ENCODE peak calls at places on chromosomes 2 and 18, in six cellular contexts. M is HCT116, Q is upper lobe of left lung, P is K562, T is GM12878, S is HepG2. W is an unnamed sample.

GRCh38 chr2:223285505-223286265 is 233.7 kb downstream of the KCNE4 start:
- ATAC-seq in M (no peak), Q (no peak), P (no peak), S (peak), T (no peak), W (no peak)

GRCh38 chr18:63697261-63697660 is 5.5 kb upstream of the SERPINB11 start:
- ATAC-seq in S (no peak), T (no peak), Q (no peak), P (no peak), M (no peak), W (no peak)

GRCh38 chr2:143513081-143513480 is 383.9 kb downstream of the ARHGAP15 start:
- ATAC-seq in T (peak), M (peak), S (peak), P (peak), Q (peak), W (peak)

GRCh38 chr2:45218931-45219339 is 209.7 kb upstream of the SIX2 start:
- ATAC-seq in S (no peak), P (no peak), M (no peak), T (no peak), Q (peak), W (no peak)

GRCh38 chr2:19504400-19505198 is 146.2 kb upstream of the OSR1 start:
- ATAC-seq in P (no peak), S (peak), M (no peak), Q (no peak), T (no peak), W (no peak)

GRCh38 chr2:2919026-2919425 is 458.6 kb downstream of the EIPR1 start:
- ATAC-seq in P (no peak), M (no peak), S (no peak), Q (no peak), T (no peak), W (no peak)

GRCh38 chr2:61993422-61994024 is 88.0 kb downstream of the COMMD1 start:
- ATAC-seq in S (peak), M (peak), P (peak), T (peak), Q (no peak), W (no peak)

GRCh38 chr2:236240228-236240990 is 23.8 kb downstream of the ASB18 start:
- ATAC-seq in P (no peak), T (no peak), S (no peak), Q (no peak), M (no peak), W (no peak)

GRCh38 chr2:232506713-232507112 is 13.5 kb upstream of the PRSS56 start:
- ATAC-seq in T (no peak), M (no peak), Q (no peak), P (peak), S (peak), W (no peak)

GRCh38 chr2:217121565-217121964 is 261.7 kb upstream of the TNP1 start:
- ATAC-seq in M (no peak), T (no peak), P (no peak), Q (no peak), S (no peak), W (no peak)

GRCh38 chr2:111897630-111897923 is 830 bp upstream of the MERTK start:
- ATAC-seq in T (peak), Q (no peak), P (no peak), M (no peak), S (peak), W (no peak)

GRCh38 chr2:138184428-138184827 is 220.2 kb downstream of the HNMT start:
- ATAC-seq in Q (no peak), M (no peak), P (no peak), T (no peak), S (peak), W (no peak)

GRCh38 chr2:96359866-96360265 is 24.3 kb downstream of the NCAPH start:
- ATAC-seq in S (no peak), P (no peak), T (no peak), M (no peak), Q (no peak), W (no peak)

GRCh38 chr2:200444530-200444929 is 65.3 kb downstream of the KCTD18 start:
- ATAC-seq in T (no peak), Q (no peak), S (no peak), P (no peak), M (no peak), W (no peak)

GRCh38 chr2:130829020-130829419 is 7.7 kb upstream of the ARHGEF4 start:
- ATAC-seq in Q (no peak), M (peak), P (no peak), T (no peak), S (no peak), W (no peak)

GRCh38 chr2:10847008-10847407 is 34.4 kb upstream of the PDIA6 start:
- ATAC-seq in M (no peak), T (no peak), P (no peak), Q (no peak), S (peak), W (no peak)

GRCh38 chr2:5590836-5591235 is 101.3 kb upstream of the SOX11 start:
- ATAC-seq in P (no peak), S (no peak), Q (no peak), M (no peak), T (no peak), W (no peak)

GRCh38 chr2:7203056-7203467 is 285.9 kb downstream of the RNF144A start:
- ATAC-seq in Q (no peak), M (peak), P (peak), T (peak), S (peak), W (no peak)

GRCh38 chr18:63111549-63112402 is 207.8 kb downstream of the BCL2 start:
- ATAC-seq in P (no peak), M (no peak), S (no peak), Q (no peak), T (peak), W (no peak)

GRCh38 chr18:43587538-43588153 is 310.4 kb upstream of the SYT4 start:
- ATAC-seq in S (peak), Q (no peak), M (no peak), P (no peak), T (peak), W (no peak)

GRCh38 chr2:46915281-46915810 is at the start of gene MCFD2:
- ATAC-seq in M (peak), T (peak), Q (peak), S (peak), P (peak), W (peak)

GRCh38 chr18:12060182-12060870 is 33.3 kb upstream of the ANKRD62 start:
- ATAC-seq in P (peak), Q (no peak), T (no peak), S (peak), M (peak), W (no peak)

GRCh38 chr18:54843302-54843701 is 15.0 kb downstream of the RAB27B start:
- ATAC-seq in Q (no peak), M (no peak), S (no peak), T (no peak), P (no peak), W (no peak)

GRCh38 chr2:152440460-152440859 is 105.5 kb downstream of the FMNL2 start:
- ATAC-seq in S (no peak), M (no peak), Q (no peak), T (no peak), P (no peak), W (no peak)

GRCh38 chr18:79409313-79409712 is 13.6 kb downstream of the NFATC1 start:
- ATAC-seq in S (no peak), T (no peak), P (no peak), M (no peak), Q (no peak), W (no peak)

GRCh38 chr2:172079838-172080640 is 5.3 kb upstream of the DLX1 start:
- ATAC-seq in M (no peak), S (no peak), P (no peak), T (no peak), Q (no peak), W (no peak)

GRCh38 chr18:77234504-77235365 is 14.9 kb upstream of the GALR1 start:
- ATAC-seq in P (no peak), M (no peak), T (no peak), S (no peak), Q (no peak), W (no peak)

GRCh38 chr2:177059313-177059712 is 153.3 kb upstream of the HNRNPA3 start:
- ATAC-seq in T (no peak), S (no peak), Q (no peak), M (no peak), P (no peak), W (no peak)

GRCh38 chr2:98356729-98357128 is 10.5 kb downstream of the CNGA3 start:
- ATAC-seq in Q (peak), P (no peak), S (no peak), T (no peak), M (no peak), W (no peak)

GRCh38 chr2:8671176-8671575 is 10.7 kb upstream of the ID2 start:
- ATAC-seq in Q (no peak), M (no peak), P (no peak), T (no peak), S (no peak), W (no peak)

GRCh38 chr2:183057333-183057985 is 19.2 kb upstream of the NCKAP1 start:
- ATAC-seq in P (peak), Q (no peak), T (peak), M (no peak), S (peak), W (no peak)

GRCh38 chr2:7673101-7673500 is 755.9 kb downstream of the RNF144A start:
- ATAC-seq in M (no peak), S (no peak), Q (no peak), T (no peak), P (no peak), W (no peak)

GRCh38 chr2:236250286-236250685 is 13.9 kb downstream of the ASB18 start:
- ATAC-seq in P (no peak), M (no peak), S (no peak), T (no peak), Q (no peak), W (no peak)

GRCh38 chr2:37585982-37586621 is 85.3 kb downstream of the CDC42EP3 start:
- ATAC-seq in M (peak), Q (peak), S (no peak), T (peak), P (peak), W (peak)

GRCh38 chr2:121583555-121583954 is 52.9 kb downstream of the RNU4ATAC start:
- ATAC-seq in S (no peak), P (peak), Q (no peak), M (no peak), T (peak), W (no peak)

GRCh38 chr2:70817284-70817954 is 3.0 kb downstream of the CLEC4F start:
- ATAC-seq in Q (no peak), M (no peak), S (no peak), T (no peak), P (no peak), W (no peak)

GRCh38 chr2:200483729-200484198 is 26.1 kb downstream of the KCTD18 start:
- ATAC-seq in M (peak), P (peak), T (peak), S (peak), Q (peak), W (no peak)

GRCh38 chr2:217398860-217399259 is 539.0 kb upstream of the TNP1 start:
- ATAC-seq in Q (peak), S (no peak), P (no peak), M (no peak), T (no peak), W (no peak)

GRCh38 chr2:8380026-8380425 is 301.8 kb upstream of the ID2 start:
- ATAC-seq in T (peak), S (no peak), Q (no peak), M (no peak), P (no peak), W (peak)

DNA sequence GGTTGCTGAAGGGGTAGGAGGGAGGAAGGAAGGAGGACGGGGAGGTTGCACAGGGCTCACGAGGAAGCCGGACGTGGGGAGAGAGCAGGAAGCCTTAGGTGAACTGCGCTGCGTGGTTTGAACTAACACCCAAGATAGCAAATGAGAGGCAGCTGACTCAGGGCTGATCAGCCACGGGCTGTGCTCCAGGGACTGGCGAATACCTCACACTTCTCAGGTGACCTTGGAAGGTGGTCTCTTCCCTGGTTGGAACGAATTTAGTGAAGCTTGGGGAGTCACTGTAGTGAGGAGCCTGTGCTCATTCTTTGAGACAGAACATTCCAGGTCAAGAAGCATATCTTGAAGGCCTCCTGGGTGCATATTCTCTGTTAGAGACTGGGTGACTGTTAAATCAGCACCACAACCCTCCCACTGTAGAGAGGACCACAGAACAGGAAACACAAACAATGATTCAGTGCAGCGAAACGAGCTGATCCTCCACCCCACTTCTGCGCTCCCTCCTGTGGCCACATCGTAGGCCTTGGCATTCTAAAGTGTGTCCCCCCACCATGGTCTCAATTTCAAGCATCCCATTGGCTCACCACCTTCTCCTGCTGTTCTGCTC is 33.8 kb downstream of the TOGARAM2 start:
- ATAC-seq in S (peak), M (no peak), P (peak), T (peak), Q (no peak), W (no peak)
- TF ChIP-seq POLR2A in S (no peak), M (no peak), P (no peak), T (peak), Q (no peak), W (no peak)

DNA sequence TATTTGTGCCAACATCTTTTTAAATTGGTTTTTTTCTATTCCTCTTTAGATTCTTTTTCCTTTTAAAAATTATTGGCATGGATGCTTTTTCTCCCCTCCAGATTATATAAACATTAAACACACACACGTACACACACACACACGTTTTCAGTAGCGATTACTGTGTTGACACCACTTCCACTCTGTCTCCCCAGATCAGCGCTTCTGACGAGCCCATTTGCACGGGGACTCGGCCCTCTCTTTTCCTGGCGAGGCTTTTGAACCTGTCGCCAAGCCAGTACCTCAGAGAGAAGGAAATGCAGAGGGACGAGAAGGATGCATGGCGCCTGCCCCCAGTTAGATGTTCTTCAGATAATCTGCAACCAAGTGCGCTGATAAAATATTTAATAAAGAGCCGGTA is 1.1 kb upstream of the TBR1 start:
- ATAC-seq in M (no peak), Q (no peak), P (peak), S (peak), T (peak), W (no peak)
- H3K4me3 ChIP-seq in M (no peak), Q (peak), P (peak), S (peak), T (peak), W (peak)

DNA sequence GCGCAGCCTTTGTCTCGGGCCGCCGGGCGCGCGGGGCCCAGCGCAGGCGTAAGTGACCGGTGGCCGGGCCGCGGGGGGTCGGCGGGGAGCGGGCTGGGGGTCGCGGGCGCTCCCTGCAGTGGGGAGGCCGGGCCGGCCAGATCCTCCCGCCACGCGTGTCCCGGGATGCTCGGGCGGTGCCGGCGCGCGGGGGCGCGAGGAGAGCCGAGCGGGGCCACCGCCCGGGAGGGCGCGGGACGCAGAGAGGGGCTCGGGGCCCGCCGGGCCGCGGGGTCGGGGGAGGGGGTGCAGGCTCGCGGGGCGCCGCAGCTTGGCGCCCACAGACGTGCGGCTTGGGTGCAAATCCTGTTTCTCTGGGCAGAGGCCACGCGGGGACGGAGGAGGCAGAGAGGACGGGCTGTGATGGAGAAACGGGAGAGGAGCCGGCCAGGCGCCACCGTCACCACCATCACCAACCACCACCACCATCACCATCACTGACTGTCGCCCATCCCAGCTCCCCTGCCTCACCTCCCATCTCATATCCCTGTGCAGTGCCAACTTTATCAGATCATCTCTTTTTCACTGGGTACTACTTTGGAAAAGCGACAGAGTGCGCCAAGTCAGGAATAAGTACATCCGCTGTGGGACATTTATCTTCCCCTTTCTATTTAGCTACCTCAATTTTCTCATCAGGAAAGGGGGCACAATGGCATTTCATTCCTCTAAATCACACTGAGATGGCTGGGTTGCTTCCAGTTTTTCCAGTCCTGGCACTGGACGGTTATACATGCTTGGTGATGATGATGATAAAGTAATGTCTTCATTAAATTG is 97.2 kb upstream of the GPR45 start:
- ATAC-seq in M (no peak), Q (no peak), S (no peak), T (no peak), P (no peak), W (no peak)
- TF ChIP-seq POLR2AphosphoS5 in M (no peak), Q (no peak), S (no peak), T (no peak), P (no peak), W (no peak)

GRCh38 chr2:220590476-220590875 is 963.0 kb downstream of the SLC4A3 start:
- ATAC-seq in M (no peak), Q (no peak), P (no peak), T (no peak), S (no peak), W (no peak)

GRCh38 chr2:220586980-220587549 is 959.6 kb downstream of the SLC4A3 start:
- ATAC-seq in M (no peak), T (no peak), Q (no peak), S (no peak), P (no peak), W (no peak)

GRCh38 chr2:220580113-220580512 is 952.7 kb downstream of the SLC4A3 start:
- ATAC-seq in M (peak), T (peak), Q (no peak), S (no peak), P (no peak), W (no peak)

GRCh38 chr2:220588148-220588547 is 960.7 kb downstream of the SLC4A3 start:
- ATAC-seq in Q (no peak), M (no peak), P (no peak), T (no peak), S (no peak), W (no peak)

GRCh38 chr2:220585241-220585640 is 957.8 kb downstream of the SLC4A3 start:
- ATAC-seq in Q (no peak), M (no peak), S (no peak), P (no peak), T (no peak), W (no peak)
- TF ChIP-seq POLR2A in Q (no peak), M (no peak), S (no peak), P (no peak), T (no peak), W (no peak)

DNA sequence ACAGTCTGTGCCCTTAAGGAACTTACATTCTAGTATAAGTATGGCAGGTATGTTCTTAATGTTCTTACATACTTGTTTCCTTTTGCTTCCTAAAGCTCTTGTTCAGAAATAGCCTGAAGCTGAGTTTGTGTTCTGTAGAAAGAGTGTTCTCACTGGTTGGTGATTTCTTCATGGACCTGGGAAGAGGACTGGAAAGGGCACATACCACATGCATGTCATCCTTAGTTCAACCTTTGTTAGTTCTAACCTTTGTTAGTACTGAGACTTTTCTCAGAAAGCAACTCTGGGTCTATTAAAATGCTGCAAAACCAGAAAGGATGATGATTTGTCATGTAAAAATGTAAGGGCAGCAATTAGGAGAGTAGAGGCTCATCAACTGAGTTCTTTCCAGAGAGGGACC is 2.5 kb upstream of the FAP start:
- ATAC-seq in P (no peak), Q (no peak), T (no peak), M (no peak), S (no peak), W (no peak)
- H3K4me3 ChIP-seq in P (no peak), Q (no peak), T (no peak), M (no peak), S (no peak), W (no peak)

GRCh38 chr2:21017748-21018276 is 26.1 kb downstream of the APOB start:
- ATAC-seq in M (no peak), Q (no peak), S (no peak), P (no peak), T (no peak), W (no peak)

GRCh38 chr2:21019000-21019677 is 24.7 kb downstream of the APOB start:
- ATAC-seq in T (no peak), S (peak), M (no peak), Q (no peak), P (no peak), W (no peak)

GRCh38 chr2:21020031-21020667 is 23.7 kb downstream of the APOB start:
- ATAC-seq in T (no peak), P (no peak), S (peak), Q (no peak), M (no peak), W (no peak)

GRCh38 chr2:21019678-21020021 is 24.2 kb downstream of the APOB start:
- ATAC-seq in P (no peak), T (no peak), S (peak), M (no peak), Q (no peak), W (no peak)

GRCh38 chr2:21018290-21018689 is 25.6 kb downstream of the APOB start:
- ATAC-seq in Q (no peak), P (no peak), M (no peak), S (peak), T (no peak), W (no peak)
- TF ChIP-seq POLR2AphosphoS5 in Q (no peak), P (no peak), M (no peak), S (no peak), T (no peak), W (no peak)